ENCODE peak calls at places on chromosomes 4 and X, in nine cellular contexts. One of them, this sample, is unnamed. For H3K4me1, the result is how much of the 10 kb centered on the place peaks cover.

GRCh38 chr4:63090641-63091040 is 1318.6 kb downstream of the TECRL start:
- DNase-seq in cardiac muscle cell: no peak
- DNase-seq in psoas muscle: no peak
- DNase-seq in MM.1S: peak
- DNase-seq in aorta: no peak
- DNase-seq in mammary epithelial cell: no peak
- DNase-seq in mucosa of descending colon: no peak
- DNase-seq in IMR-90: no peak
- DNase-seq in CD8-positive, alpha-beta memory T cell: no peak
- DNase-seq in this sample: no peak

GRCh38 chr4:25564836-25565235 is 90.8 kb upstream of the SLC34A2 start:
- DNase-seq in cardiac muscle cell: no peak
- DNase-seq in psoas muscle: no peak
- DNase-seq in MM.1S: no peak
- DNase-seq in aorta: peak
- DNase-seq in mammary epithelial cell: no peak
- DNase-seq in mucosa of descending colon: no peak
- DNase-seq in IMR-90: no peak
- DNase-seq in CD8-positive, alpha-beta memory T cell: no peak
- DNase-seq in this sample: no peak

GRCh38 chrX:16022580-16023170 is 100.7 kb upstream of the GRPR start:
- DNase-seq in cardiac muscle cell: no peak
- DNase-seq in psoas muscle: no peak
- DNase-seq in MM.1S: no peak
- DNase-seq in aorta: no peak
- DNase-seq in mammary epithelial cell: peak
- DNase-seq in mucosa of descending colon: no peak
- DNase-seq in IMR-90: peak
- DNase-seq in CD8-positive, alpha-beta memory T cell: no peak
- DNase-seq in this sample: no peak

GRCh38 chr4:80183196-80184052 is 13.9 kb upstream of the PRDM8 start:
- DNase-seq in cardiac muscle cell: no peak
- DNase-seq in psoas muscle: peak
- DNase-seq in MM.1S: no peak
- DNase-seq in aorta: peak
- DNase-seq in mammary epithelial cell: no peak
- DNase-seq in mucosa of descending colon: peak
- DNase-seq in IMR-90: no peak
- DNase-seq in CD8-positive, alpha-beta memory T cell: peak
- DNase-seq in this sample: no peak

GRCh38 chrX:46268429-46268828 is 276.8 kb downstream of the ZNF674 start:
- DNase-seq in cardiac muscle cell: no peak
- DNase-seq in psoas muscle: no peak
- DNase-seq in MM.1S: no peak
- DNase-seq in aorta: no peak
- DNase-seq in mammary epithelial cell: peak
- DNase-seq in mucosa of descending colon: no peak
- DNase-seq in IMR-90: no peak
- DNase-seq in CD8-positive, alpha-beta memory T cell: no peak
- DNase-seq in this sample: no peak

GRCh38 chrX:129235903-129236302 is 287.4 kb downstream of the SMARCA1 start:
- DNase-seq in cardiac muscle cell: no peak
- DNase-seq in psoas muscle: no peak
- DNase-seq in MM.1S: no peak
- DNase-seq in aorta: no peak
- DNase-seq in mammary epithelial cell: no peak
- DNase-seq in mucosa of descending colon: no peak
- DNase-seq in IMR-90: no peak
- DNase-seq in CD8-positive, alpha-beta memory T cell: no peak
- DNase-seq in this sample: no peak

GRCh38 chr4:85860066-85860465 is 385.1 kb downstream of the ARHGAP24 start:
- DNase-seq in cardiac muscle cell: no peak
- DNase-seq in psoas muscle: no peak
- DNase-seq in MM.1S: no peak
- DNase-seq in aorta: no peak
- DNase-seq in mammary epithelial cell: no peak
- DNase-seq in mucosa of descending colon: no peak
- DNase-seq in IMR-90: peak
- DNase-seq in CD8-positive, alpha-beta memory T cell: no peak
- DNase-seq in this sample: no peak

GRCh38 chr4:41613362-41613761 is 75.4 kb downstream of the LIMCH1 start:
- DNase-seq in cardiac muscle cell: no peak
- DNase-seq in psoas muscle: no peak
- DNase-seq in MM.1S: no peak
- DNase-seq in aorta: no peak
- DNase-seq in mammary epithelial cell: no peak
- DNase-seq in mucosa of descending colon: no peak
- DNase-seq in IMR-90: no peak
- DNase-seq in CD8-positive, alpha-beta memory T cell: no peak
- DNase-seq in this sample: no peak

GRCh38 chrX:9627827-9628406 is 137.7 kb downstream of the GPR143 start:
- DNase-seq in cardiac muscle cell: no peak
- DNase-seq in psoas muscle: no peak
- DNase-seq in MM.1S: no peak
- DNase-seq in aorta: no peak
- DNase-seq in mammary epithelial cell: no peak
- DNase-seq in mucosa of descending colon: no peak
- DNase-seq in IMR-90: peak
- DNase-seq in CD8-positive, alpha-beta memory T cell: no peak
- DNase-seq in this sample: no peak

GRCh38 chrX:120801426-120801825 is 74.2 kb downstream of the CT47B1 start:
- DNase-seq in cardiac muscle cell: no peak
- DNase-seq in psoas muscle: no peak
- DNase-seq in MM.1S: no peak
- DNase-seq in aorta: no peak
- DNase-seq in mammary epithelial cell: no peak
- DNase-seq in mucosa of descending colon: no peak
- DNase-seq in IMR-90: no peak
- DNase-seq in CD8-positive, alpha-beta memory T cell: no peak
- DNase-seq in this sample: no peak

GRCh38 chr4:73593631-73594241 is 26.5 kb downstream of the RASSF6 start:
- DNase-seq in cardiac muscle cell: peak
- DNase-seq in psoas muscle: no peak
- DNase-seq in MM.1S: peak
- DNase-seq in aorta: no peak
- DNase-seq in mammary epithelial cell: no peak
- DNase-seq in mucosa of descending colon: peak
- DNase-seq in IMR-90: peak
- DNase-seq in CD8-positive, alpha-beta memory T cell: no peak
- DNase-seq in this sample: no peak

GRCh38 chrX:45689971-45690370 is 489.3 kb upstream of the DIPK2B start:
- DNase-seq in cardiac muscle cell: no peak
- DNase-seq in psoas muscle: no peak
- DNase-seq in MM.1S: no peak
- DNase-seq in aorta: no peak
- DNase-seq in mammary epithelial cell: no peak
- DNase-seq in mucosa of descending colon: no peak
- DNase-seq in IMR-90: no peak
- DNase-seq in CD8-positive, alpha-beta memory T cell: no peak
- DNase-seq in this sample: no peak

GRCh38 chr4:89296871-89297270 is 10.7 kb downstream of the GPRIN3 start:
- DNase-seq in cardiac muscle cell: no peak
- DNase-seq in psoas muscle: no peak
- DNase-seq in MM.1S: peak
- DNase-seq in aorta: no peak
- DNase-seq in mammary epithelial cell: no peak
- DNase-seq in mucosa of descending colon: no peak
- DNase-seq in IMR-90: no peak
- DNase-seq in CD8-positive, alpha-beta memory T cell: no peak
- DNase-seq in this sample: no peak
- H3K4me1 ChIP-seq in cardiac muscle cell: half or more
- H3K4me1 ChIP-seq in psoas muscle: under half
- H3K4me1 ChIP-seq in MM.1S: half or more
- H3K4me1 ChIP-seq in aorta: under half
- H3K4me1 ChIP-seq in mammary epithelial cell: under half
- H3K4me1 ChIP-seq in mucosa of descending colon: under half
- H3K4me1 ChIP-seq in IMR-90: under half
- H3K4me1 ChIP-seq in CD8-positive, alpha-beta memory T cell: half or more
- H3K4me1 ChIP-seq in this sample: half or more

DNA sequence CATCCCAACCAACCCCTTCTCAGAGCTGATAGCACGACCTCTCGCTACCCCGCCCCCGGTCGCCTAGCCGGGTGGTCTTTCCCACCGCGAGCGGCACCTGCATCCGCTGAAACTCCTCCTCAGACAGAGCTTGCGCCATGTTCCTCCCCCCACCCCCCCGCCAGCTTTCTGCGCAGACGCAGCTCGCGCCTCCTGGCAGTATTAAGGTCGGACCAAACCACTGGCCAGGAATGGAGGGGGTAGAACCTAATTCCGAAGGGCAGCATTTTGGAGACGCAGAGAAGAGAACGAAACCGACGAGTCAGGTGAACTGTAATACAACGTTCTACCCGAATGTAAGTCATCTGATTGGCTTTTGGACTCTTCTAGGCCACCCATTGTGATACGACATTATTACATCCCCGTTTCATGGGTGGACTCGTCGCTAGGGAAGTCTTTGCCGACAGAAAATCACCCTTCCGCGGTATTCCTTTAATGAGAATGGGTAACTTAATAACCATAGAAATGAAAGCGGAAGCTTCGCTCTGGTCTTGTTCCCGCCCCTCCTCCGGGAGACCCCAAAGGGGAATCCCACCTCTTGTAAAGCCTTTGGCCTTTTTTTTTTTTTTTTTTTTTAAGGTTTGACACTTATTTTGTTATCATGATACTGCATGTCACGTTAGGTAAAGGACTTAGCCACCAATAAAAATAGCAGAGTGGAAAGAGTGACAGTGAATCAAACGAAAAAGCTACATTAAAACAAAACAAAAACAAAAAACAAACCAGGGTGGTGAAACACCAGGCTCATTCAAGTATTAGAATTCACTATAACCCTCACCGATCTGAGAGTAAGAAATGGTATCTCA is at the start of gene GRIPAP1:
- DNase-seq in cardiac muscle cell: peak
- DNase-seq in psoas muscle: peak
- DNase-seq in MM.1S: peak
- DNase-seq in aorta: peak
- DNase-seq in mammary epithelial cell: peak
- DNase-seq in mucosa of descending colon: peak
- DNase-seq in IMR-90: peak
- DNase-seq in CD8-positive, alpha-beta memory T cell: peak
- DNase-seq in this sample: peak
- H3K4me1 ChIP-seq in cardiac muscle cell: under half
- H3K4me1 ChIP-seq in psoas muscle: under half
- H3K4me1 ChIP-seq in MM.1S: under half
- H3K4me1 ChIP-seq in aorta: under half
- H3K4me1 ChIP-seq in mammary epithelial cell: under half
- H3K4me1 ChIP-seq in mucosa of descending colon: under half
- H3K4me1 ChIP-seq in IMR-90: under half
- H3K4me1 ChIP-seq in CD8-positive, alpha-beta memory T cell: under half
- H3K4me1 ChIP-seq in this sample: under half

GRCh38 chr4:139845481-139846093 is 180.0 kb downstream of the MGST2 start:
- DNase-seq in cardiac muscle cell: no peak
- DNase-seq in psoas muscle: no peak
- DNase-seq in MM.1S: no peak
- DNase-seq in aorta: no peak
- DNase-seq in mammary epithelial cell: no peak
- DNase-seq in mucosa of descending colon: no peak
- DNase-seq in IMR-90: no peak
- DNase-seq in CD8-positive, alpha-beta memory T cell: no peak
- DNase-seq in this sample: no peak

GRCh38 chr4:139843643-139844042 is 178.0 kb downstream of the MGST2 start:
- DNase-seq in cardiac muscle cell: no peak
- DNase-seq in psoas muscle: no peak
- DNase-seq in MM.1S: no peak
- DNase-seq in aorta: no peak
- DNase-seq in mammary epithelial cell: no peak
- DNase-seq in mucosa of descending colon: no peak
- DNase-seq in IMR-90: no peak
- DNase-seq in CD8-positive, alpha-beta memory T cell: no peak
- DNase-seq in this sample: no peak

GRCh38 chr4:139841464-139842195 is 176.0 kb downstream of the MGST2 start:
- DNase-seq in cardiac muscle cell: peak
- DNase-seq in psoas muscle: no peak
- DNase-seq in MM.1S: no peak
- DNase-seq in aorta: no peak
- DNase-seq in mammary epithelial cell: no peak
- DNase-seq in mucosa of descending colon: peak
- DNase-seq in IMR-90: no peak
- DNase-seq in CD8-positive, alpha-beta memory T cell: no peak
- DNase-seq in this sample: no peak

GRCh38 chr4:139844057-139844456 is 178.4 kb downstream of the MGST2 start:
- DNase-seq in cardiac muscle cell: no peak
- DNase-seq in psoas muscle: no peak
- DNase-seq in MM.1S: no peak
- DNase-seq in aorta: no peak
- DNase-seq in mammary epithelial cell: no peak
- DNase-seq in mucosa of descending colon: no peak
- DNase-seq in IMR-90: no peak
- DNase-seq in CD8-positive, alpha-beta memory T cell: no peak
- DNase-seq in this sample: no peak

GRCh38 chr4:139844459-139845036 is 178.9 kb downstream of the MGST2 start:
- DNase-seq in cardiac muscle cell: no peak
- DNase-seq in psoas muscle: no peak
- DNase-seq in MM.1S: no peak
- DNase-seq in aorta: no peak
- DNase-seq in mammary epithelial cell: no peak
- DNase-seq in mucosa of descending colon: no peak
- DNase-seq in IMR-90: no peak
- DNase-seq in CD8-positive, alpha-beta memory T cell: no peak
- DNase-seq in this sample: no peak
- H3K4me1 ChIP-seq in cardiac muscle cell: under half
- H3K4me1 ChIP-seq in psoas muscle: under half
- H3K4me1 ChIP-seq in MM.1S: under half
- H3K4me1 ChIP-seq in aorta: under half
- H3K4me1 ChIP-seq in mammary epithelial cell: under half
- H3K4me1 ChIP-seq in mucosa of descending colon: under half
- H3K4me1 ChIP-seq in IMR-90: under half
- H3K4me1 ChIP-seq in CD8-positive, alpha-beta memory T cell: under half
- H3K4me1 ChIP-seq in this sample: under half

GRCh38 chr4:7506119-7506518 is 71.4 kb upstream of the PSAPL1 start:
- DNase-seq in cardiac muscle cell: no peak
- DNase-seq in psoas muscle: no peak
- DNase-seq in MM.1S: no peak
- DNase-seq in aorta: no peak
- DNase-seq in mammary epithelial cell: no peak
- DNase-seq in mucosa of descending colon: no peak
- DNase-seq in IMR-90: no peak
- DNase-seq in CD8-positive, alpha-beta memory T cell: no peak
- DNase-seq in this sample: no peak

GRCh38 chr4:7510066-7510465 is 75.3 kb upstream of the PSAPL1 start:
- DNase-seq in cardiac muscle cell: no peak
- DNase-seq in psoas muscle: no peak
- DNase-seq in MM.1S: no peak
- DNase-seq in aorta: no peak
- DNase-seq in mammary epithelial cell: no peak
- DNase-seq in mucosa of descending colon: no peak
- DNase-seq in IMR-90: no peak
- DNase-seq in CD8-positive, alpha-beta memory T cell: no peak
- DNase-seq in this sample: no peak

GRCh38 chr4:7505116-7505900 is 70.6 kb upstream of the PSAPL1 start:
- DNase-seq in cardiac muscle cell: no peak
- DNase-seq in psoas muscle: no peak
- DNase-seq in MM.1S: no peak
- DNase-seq in aorta: no peak
- DNase-seq in mammary epithelial cell: no peak
- DNase-seq in mucosa of descending colon: no peak
- DNase-seq in IMR-90: no peak
- DNase-seq in CD8-positive, alpha-beta memory T cell: no peak
- DNase-seq in this sample: no peak

GRCh38 chr4:7506572-7506971 is 71.8 kb upstream of the PSAPL1 start:
- DNase-seq in cardiac muscle cell: no peak
- DNase-seq in psoas muscle: no peak
- DNase-seq in MM.1S: no peak
- DNase-seq in aorta: no peak
- DNase-seq in mammary epithelial cell: no peak
- DNase-seq in mucosa of descending colon: no peak
- DNase-seq in IMR-90: no peak
- DNase-seq in CD8-positive, alpha-beta memory T cell: no peak
- DNase-seq in this sample: no peak

GRCh38 chr4:7507381-7507780 is 72.7 kb upstream of the PSAPL1 start:
- DNase-seq in cardiac muscle cell: no peak
- DNase-seq in psoas muscle: no peak
- DNase-seq in MM.1S: no peak
- DNase-seq in aorta: no peak
- DNase-seq in mammary epithelial cell: no peak
- DNase-seq in mucosa of descending colon: no peak
- DNase-seq in IMR-90: no peak
- DNase-seq in CD8-positive, alpha-beta memory T cell: no peak
- DNase-seq in this sample: no peak
- H3K4me1 ChIP-seq in cardiac muscle cell: under half
- H3K4me1 ChIP-seq in psoas muscle: under half
- H3K4me1 ChIP-seq in MM.1S: under half
- H3K4me1 ChIP-seq in aorta: under half
- H3K4me1 ChIP-seq in mammary epithelial cell: under half
- H3K4me1 ChIP-seq in mucosa of descending colon: under half
- H3K4me1 ChIP-seq in IMR-90: under half
- H3K4me1 ChIP-seq in CD8-positive, alpha-beta memory T cell: under half
- H3K4me1 ChIP-seq in this sample: under half